ENCODE peak calls at places on chromosome 16, in ten cellular contexts. One of them, this sample, is unnamed.

GRCh38 chr16:81553814-81554675 is 109.4 kb downstream of the CMIP start:
- DNase-seq in suprapubic skin: no peak
- DNase-seq in esophagus squamous epithelium: no peak
- DNase-seq in astrocyte of the cerebellum: no peak
- DNase-seq in kidney: peak; percentile 29
- DNase-seq in IMR-90: no peak
- DNase-seq in mammary epithelial cell: no peak
- DNase-seq in spleen: peak; percentile 22
- DNase-seq in body of pancreas: no peak
- DNase-seq in dorsolateral prefrontal cortex: no peak
- DNase-seq in this sample: no peak

GRCh38 chr16:72255785-72256184 is 83.8 kb upstream of the PMFBP1 start:
- DNase-seq in kidney: no peak
- DNase-seq in mammary epithelial cell: peak; percentile 5
- DNase-seq in body of pancreas: no peak
- DNase-seq in spleen: no peak
- DNase-seq in suprapubic skin: no peak
- DNase-seq in esophagus squamous epithelium: no peak
- DNase-seq in IMR-90: no peak
- DNase-seq in astrocyte of the cerebellum: no peak
- DNase-seq in dorsolateral prefrontal cortex: no peak
- DNase-seq in this sample: no peak

GRCh38 chr16:3780570-3780969 is 63.2 kb upstream of the TRAP1 start:
- DNase-seq in kidney: no peak
- DNase-seq in spleen: no peak
- DNase-seq in esophagus squamous epithelium: no peak
- DNase-seq in suprapubic skin: no peak
- DNase-seq in IMR-90: peak; percentile 19
- DNase-seq in body of pancreas: no peak
- DNase-seq in astrocyte of the cerebellum: no peak
- DNase-seq in mammary epithelial cell: peak; percentile 22
- DNase-seq in dorsolateral prefrontal cortex: no peak
- DNase-seq in this sample: no peak

GRCh38 chr16:53502331-53503269 is at the start of gene AKTIP:
- DNase-seq in esophagus squamous epithelium: no peak
- DNase-seq in mammary epithelial cell: peak; percentile 43
- DNase-seq in astrocyte of the cerebellum: no peak
- DNase-seq in IMR-90: peak; percentile 52
- DNase-seq in spleen: no peak
- DNase-seq in dorsolateral prefrontal cortex: no peak
- DNase-seq in suprapubic skin: peak; percentile 86
- DNase-seq in body of pancreas: peak; percentile 85
- DNase-seq in kidney: peak; percentile 91
- DNase-seq in this sample: peak; percentile 34

GRCh38 chr16:48384982-48385271 is 286 bp downstream of the SIAH1 start:
- DNase-seq in kidney: no peak
- DNase-seq in spleen: no peak
- DNase-seq in suprapubic skin: no peak
- DNase-seq in IMR-90: no peak
- DNase-seq in body of pancreas: no peak
- DNase-seq in astrocyte of the cerebellum: no peak
- DNase-seq in mammary epithelial cell: no peak
- DNase-seq in dorsolateral prefrontal cortex: no peak
- DNase-seq in esophagus squamous epithelium: no peak
- DNase-seq in this sample: peak; percentile 45

GRCh38 chr16:17364319-17365210 is 106.2 kb downstream of the XYLT1 start:
- DNase-seq in spleen: no peak
- DNase-seq in dorsolateral prefrontal cortex: no peak
- DNase-seq in kidney: no peak
- DNase-seq in body of pancreas: no peak
- DNase-seq in IMR-90: peak; percentile 94
- DNase-seq in astrocyte of the cerebellum: peak; percentile 94
- DNase-seq in suprapubic skin: no peak
- DNase-seq in esophagus squamous epithelium: no peak
- DNase-seq in mammary epithelial cell: peak; percentile 72
- DNase-seq in this sample: peak; percentile 73

GRCh38 chr16:11459722-11460121 is 114.5 kb downstream of the RMI2 start:
- DNase-seq in esophagus squamous epithelium: no peak
- DNase-seq in suprapubic skin: no peak
- DNase-seq in kidney: no peak
- DNase-seq in spleen: peak; percentile 51
- DNase-seq in dorsolateral prefrontal cortex: no peak
- DNase-seq in body of pancreas: no peak
- DNase-seq in astrocyte of the cerebellum: no peak
- DNase-seq in mammary epithelial cell: no peak
- DNase-seq in IMR-90: no peak
- DNase-seq in this sample: no peak

GRCh38 chr16:25035494-25036405 is 20.6 kb upstream of the ARHGAP17 start:
- DNase-seq in IMR-90: peak; percentile 47
- DNase-seq in esophagus squamous epithelium: no peak
- DNase-seq in spleen: no peak
- DNase-seq in astrocyte of the cerebellum: no peak
- DNase-seq in body of pancreas: no peak
- DNase-seq in dorsolateral prefrontal cortex: no peak
- DNase-seq in suprapubic skin: no peak
- DNase-seq in kidney: no peak
- DNase-seq in mammary epithelial cell: no peak
- DNase-seq in this sample: peak; percentile 74

GRCh38 chr16:4892356-4893102 is 44.4 kb downstream of the PPL start:
- DNase-seq in dorsolateral prefrontal cortex: no peak
- DNase-seq in esophagus squamous epithelium: no peak
- DNase-seq in IMR-90: peak; percentile 48
- DNase-seq in astrocyte of the cerebellum: no peak
- DNase-seq in spleen: no peak
- DNase-seq in kidney: no peak
- DNase-seq in mammary epithelial cell: no peak
- DNase-seq in suprapubic skin: no peak
- DNase-seq in body of pancreas: no peak
- DNase-seq in this sample: peak; percentile 79

GRCh38 chr16:23156946-23157460 is 7.8 kb upstream of the USP31 start:
- DNase-seq in esophagus squamous epithelium: no peak
- DNase-seq in spleen: no peak
- DNase-seq in dorsolateral prefrontal cortex: no peak
- DNase-seq in suprapubic skin: no peak
- DNase-seq in mammary epithelial cell: no peak
- DNase-seq in astrocyte of the cerebellum: no peak
- DNase-seq in kidney: no peak
- DNase-seq in body of pancreas: no peak
- DNase-seq in IMR-90: no peak
- DNase-seq in this sample: no peak

GRCh38 chr16:14013571-14014283 is 57.4 kb upstream of the MRTFB start:
- DNase-seq in spleen: no peak
- DNase-seq in body of pancreas: peak; percentile 35
- DNase-seq in astrocyte of the cerebellum: peak; percentile 88
- DNase-seq in IMR-90: peak; percentile 93
- DNase-seq in dorsolateral prefrontal cortex: no peak
- DNase-seq in kidney: no peak
- DNase-seq in esophagus squamous epithelium: no peak
- DNase-seq in suprapubic skin: no peak
- DNase-seq in mammary epithelial cell: peak; percentile 76
- DNase-seq in this sample: peak; percentile 92

GRCh38 chr16:84559311-84559932 is 55.0 kb upstream of the MEAK7 start:
- DNase-seq in IMR-90: no peak
- DNase-seq in astrocyte of the cerebellum: no peak
- DNase-seq in kidney: no peak
- DNase-seq in body of pancreas: no peak
- DNase-seq in mammary epithelial cell: peak; percentile 11
- DNase-seq in esophagus squamous epithelium: no peak
- DNase-seq in suprapubic skin: no peak
- DNase-seq in spleen: peak; percentile 56
- DNase-seq in dorsolateral prefrontal cortex: no peak
- DNase-seq in this sample: no peak

DNA sequence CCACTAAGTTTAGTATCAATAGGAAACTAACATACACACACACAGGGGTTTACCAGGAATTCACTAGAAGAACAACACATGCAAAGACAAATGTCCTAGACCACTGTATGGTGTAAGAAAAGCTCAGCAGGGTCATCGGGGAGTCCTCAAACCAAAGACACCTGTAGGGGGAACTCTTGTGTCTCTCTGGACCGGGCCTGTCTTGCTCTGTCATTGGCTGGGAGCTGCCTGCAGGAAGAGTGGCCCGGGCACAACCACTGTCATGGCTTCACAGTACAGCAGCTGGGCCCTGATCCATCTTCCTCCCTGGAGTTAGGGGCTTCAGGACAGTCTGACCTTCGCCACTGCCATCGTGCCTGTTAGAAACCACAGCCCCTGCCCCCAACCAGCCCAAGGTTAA is 263.6 kb upstream of the DYNLRB2 start:
- DNase-seq in kidney: no peak
- DNase-seq in IMR-90: no peak
- DNase-seq in esophagus squamous epithelium: no peak
- DNase-seq in spleen: no peak
- DNase-seq in dorsolateral prefrontal cortex: no peak
- DNase-seq in astrocyte of the cerebellum: no peak
- DNase-seq in suprapubic skin: no peak
- DNase-seq in body of pancreas: no peak
- DNase-seq in mammary epithelial cell: no peak
- DNase-seq in this sample: no peak
- TF ChIP-seq CTCF in kidney: no peak
- TF ChIP-seq CTCF in IMR-90: no peak
- TF ChIP-seq CTCF in esophagus squamous epithelium: no peak
- TF ChIP-seq CTCF in spleen: no peak
- TF ChIP-seq CTCF in dorsolateral prefrontal cortex: no peak
- TF ChIP-seq CTCF in astrocyte of the cerebellum: no peak
- TF ChIP-seq CTCF in suprapubic skin: no peak
- TF ChIP-seq CTCF in body of pancreas: no peak
- TF ChIP-seq CTCF in mammary epithelial cell: no peak
- TF ChIP-seq CTCF in this sample: no peak

GRCh38 chr16:66521227-66521626 is 28.7 kb downstream of the TK2 start:
- DNase-seq in IMR-90: no peak
- DNase-seq in spleen: no peak
- DNase-seq in esophagus squamous epithelium: no peak
- DNase-seq in astrocyte of the cerebellum: no peak
- DNase-seq in kidney: no peak
- DNase-seq in suprapubic skin: no peak
- DNase-seq in body of pancreas: no peak
- DNase-seq in mammary epithelial cell: no peak
- DNase-seq in dorsolateral prefrontal cortex: no peak
- DNase-seq in this sample: no peak

GRCh38 chr16:66520406-66521194 is 29.3 kb downstream of the TK2 start:
- DNase-seq in esophagus squamous epithelium: no peak
- DNase-seq in mammary epithelial cell: no peak
- DNase-seq in IMR-90: no peak
- DNase-seq in body of pancreas: no peak
- DNase-seq in dorsolateral prefrontal cortex: no peak
- DNase-seq in spleen: peak; percentile 89
- DNase-seq in kidney: no peak
- DNase-seq in astrocyte of the cerebellum: no peak
- DNase-seq in suprapubic skin: no peak
- DNase-seq in this sample: no peak

GRCh38 chr16:66522816-66523590 is 26.9 kb downstream of the TK2 start:
- DNase-seq in astrocyte of the cerebellum: no peak
- DNase-seq in dorsolateral prefrontal cortex: no peak
- DNase-seq in IMR-90: no peak
- DNase-seq in spleen: no peak
- DNase-seq in mammary epithelial cell: no peak
- DNase-seq in esophagus squamous epithelium: no peak
- DNase-seq in body of pancreas: no peak
- DNase-seq in kidney: no peak
- DNase-seq in suprapubic skin: peak; percentile 34
- DNase-seq in this sample: no peak

GRCh38 chr16:66523861-66524354 is 26.0 kb downstream of the TK2 start:
- DNase-seq in dorsolateral prefrontal cortex: no peak
- DNase-seq in kidney: no peak
- DNase-seq in esophagus squamous epithelium: no peak
- DNase-seq in mammary epithelial cell: no peak
- DNase-seq in suprapubic skin: peak; percentile 44
- DNase-seq in astrocyte of the cerebellum: no peak
- DNase-seq in spleen: peak; percentile 79
- DNase-seq in IMR-90: no peak
- DNase-seq in body of pancreas: no peak
- DNase-seq in this sample: peak; percentile 22

DNA sequence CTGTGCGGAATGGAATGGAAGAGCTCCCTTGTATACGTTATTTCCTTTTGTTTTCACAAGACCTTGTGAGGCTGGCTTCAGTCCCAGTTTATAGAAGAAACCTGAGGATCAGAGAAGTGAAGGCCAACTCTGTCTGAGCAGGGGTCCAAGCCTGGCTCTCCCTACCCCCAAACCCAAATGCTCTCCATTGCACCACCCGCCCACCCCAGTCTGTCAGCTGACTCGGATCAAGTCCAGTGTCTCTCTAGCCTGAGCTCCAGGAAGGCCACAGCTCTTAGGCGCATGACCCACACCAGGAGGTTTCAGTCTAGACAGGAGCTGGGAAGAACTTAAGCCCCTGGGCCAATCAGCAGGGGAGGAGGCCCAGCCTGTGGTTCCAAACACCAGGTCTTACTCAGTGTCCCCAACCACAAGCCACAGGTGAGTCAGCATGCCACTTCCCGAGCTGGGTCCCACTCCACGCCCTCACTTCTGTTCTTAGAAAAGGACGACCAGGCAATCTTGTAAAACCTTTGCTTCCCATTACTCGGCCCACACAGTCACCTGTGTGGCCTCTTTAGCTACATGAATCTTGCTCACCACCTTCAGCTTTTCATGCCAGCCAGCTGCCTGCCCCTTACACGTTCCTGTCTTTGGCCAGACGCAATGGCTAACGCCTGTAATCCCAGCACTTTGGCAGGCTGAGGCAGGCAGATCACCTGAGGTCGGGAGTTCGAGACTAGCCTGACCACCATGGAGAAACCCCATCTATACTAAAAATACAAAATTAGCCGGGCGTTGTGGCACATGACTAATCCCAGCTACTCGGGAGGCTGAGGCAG is 27.8 kb downstream of the TK2 start:
- DNase-seq in kidney: peak; percentile 86
- DNase-seq in suprapubic skin: no peak
- DNase-seq in esophagus squamous epithelium: no peak
- DNase-seq in IMR-90: peak; percentile 76
- DNase-seq in spleen: peak; percentile 93
- DNase-seq in dorsolateral prefrontal cortex: no peak
- DNase-seq in body of pancreas: no peak
- DNase-seq in astrocyte of the cerebellum: peak; percentile 94
- DNase-seq in mammary epithelial cell: peak; percentile 100
- DNase-seq in this sample: peak; percentile 57
- H3K4me3 ChIP-seq in kidney: no peak overlapping the region
- H3K4me3 ChIP-seq in suprapubic skin: no peak overlapping the region
- H3K4me3 ChIP-seq in esophagus squamous epithelium: no peak overlapping the region
- H3K4me3 ChIP-seq in IMR-90: no peak overlapping the region
- H3K4me3 ChIP-seq in spleen: no peak overlapping the region
- H3K4me3 ChIP-seq in dorsolateral prefrontal cortex: no peak overlapping the region
- H3K4me3 ChIP-seq in body of pancreas: no peak overlapping the region
- H3K4me3 ChIP-seq in astrocyte of the cerebellum: no peak overlapping the region
- H3K4me3 ChIP-seq in mammary epithelial cell: no peak overlapping the region
- H3K4me3 ChIP-seq in this sample: no peak overlapping the region

GRCh38 chr16:66515543-66516171 is 34.3 kb downstream of the TK2 start:
- DNase-seq in dorsolateral prefrontal cortex: no peak
- DNase-seq in suprapubic skin: no peak
- DNase-seq in astrocyte of the cerebellum: peak; percentile 81
- DNase-seq in esophagus squamous epithelium: no peak
- DNase-seq in kidney: no peak
- DNase-seq in spleen: no peak
- DNase-seq in body of pancreas: no peak
- DNase-seq in mammary epithelial cell: no peak
- DNase-seq in IMR-90: peak; percentile 37
- DNase-seq in this sample: peak; percentile 40
- TF ChIP-seq CTCF in dorsolateral prefrontal cortex: peak; percentile 30
- TF ChIP-seq CTCF in suprapubic skin: peak; percentile 15
- TF ChIP-seq CTCF in astrocyte of the cerebellum: peak; percentile 69
- TF ChIP-seq CTCF in esophagus squamous epithelium: peak; percentile 34
- TF ChIP-seq CTCF in kidney: peak; percentile 37
- TF ChIP-seq CTCF in spleen: peak; percentile 67
- TF ChIP-seq CTCF in body of pancreas: no peak
- TF ChIP-seq CTCF in mammary epithelial cell: peak; percentile 41
- TF ChIP-seq CTCF in IMR-90: peak; percentile 61
- TF ChIP-seq CTCF in this sample: peak; percentile 60

GRCh38 chr16:69481901-69482341 is 57.5 kb downstream of the CYB5B start:
- DNase-seq in mammary epithelial cell: peak; percentile 68
- DNase-seq in astrocyte of the cerebellum: peak; percentile 42
- DNase-seq in IMR-90: peak; percentile 48
- DNase-seq in kidney: peak; percentile 95
- DNase-seq in spleen: peak; percentile 85
- DNase-seq in esophagus squamous epithelium: no peak
- DNase-seq in body of pancreas: peak; percentile 45
- DNase-seq in suprapubic skin: peak; percentile 93
- DNase-seq in dorsolateral prefrontal cortex: peak; percentile 61
- DNase-seq in this sample: peak; percentile 77
- H3K4me3 ChIP-seq in mammary epithelial cell: no peak overlapping the region
- H3K4me3 ChIP-seq in astrocyte of the cerebellum: no peak overlapping the region
- H3K4me3 ChIP-seq in IMR-90: no peak overlapping the region
- H3K4me3 ChIP-seq in kidney: no peak overlapping the region
- H3K4me3 ChIP-seq in spleen: no peak overlapping the region
- H3K4me3 ChIP-seq in esophagus squamous epithelium: peak overlapping the region; percentile 14
- H3K4me3 ChIP-seq in body of pancreas: no peak overlapping the region
- H3K4me3 ChIP-seq in suprapubic skin: peak overlapping the region; percentile 18
- H3K4me3 ChIP-seq in dorsolateral prefrontal cortex: peak overlapping the region; percentile 21
- H3K4me3 ChIP-seq in this sample: no peak overlapping the region

This sample was measured in fibroblast of villous mesenchyme.